ENCODE peak calls at places on chromosomes 7 and 10, in nine cellular contexts. Y is cardiac muscle cell, R is sigmoid colon, X is fibroblast of lung, S is tibial artery, P is Peyer's patch, E is psoas muscle, A is HepG2, N is osteoblast. G is an unnamed sample. For H3K4me1, H3K9me3 and H3K27me3, the result is how much of the 10 kb centered on the place peaks cover.

GRCh38 chr10:105063796-105064195 is 422.7 kb downstream of the SORCS3 start:
- DNase-seq in E (no peak), P (no peak), N (no peak), A (peak), S (no peak), R (no peak), Y (no peak), X (peak), G (peak)

GRCh38 chr7:101390901-101391301 is 28.2 kb downstream of the COL26A1 start:
- DNase-seq in A (peak), N (peak), E (no peak), Y (peak), R (no peak), P (peak), S (no peak), X (peak), G (peak)

GRCh38 chr7:142308918-142309317 is 51.1 kb upstream of the PRSS58 start:
- DNase-seq in A (no peak), N (no peak), E (no peak), Y (no peak), R (no peak), X (no peak), S (no peak), P (no peak), G (no peak)

GRCh38 chr7:119964640-119965542 is 308.1 kb upstream of the KCND2 start:
- DNase-seq in E (no peak), P (no peak), X (peak), A (no peak), S (no peak), R (no peak), Y (peak), N (no peak), G (no peak)

GRCh38 chr7:34130558-34131285 is 225.4 kb downstream of the BMPER start:
- DNase-seq in X (no peak), R (no peak), A (no peak), N (no peak), S (no peak), P (no peak), Y (no peak), E (no peak), G (no peak)

GRCh38 chr10:92387289-92387940 is 96.4 kb downstream of the MARCHF5 start:
- DNase-seq in S (no peak), E (no peak), A (peak), P (no peak), R (no peak), X (peak), Y (peak), N (peak), G (peak)

GRCh38 chr10:3775671-3776551 is 9.1 kb downstream of the KLF6 start:
- DNase-seq in S (no peak), A (no peak), E (peak), N (peak), P (no peak), X (peak), Y (peak), R (peak), G (no peak)

GRCh38 chr7:141785711-141786552 is 4.1 kb upstream of the TAS2R5 start:
- DNase-seq in P (no peak), X (peak), A (peak), Y (peak), R (no peak), E (no peak), N (peak), S (no peak), G (peak)

GRCh38 chr7:26410156-26410555 is 118.5 kb downstream of the SNX10 start:
- DNase-seq in Y (no peak), A (no peak), X (no peak), N (no peak), P (no peak), E (no peak), R (no peak), S (no peak), G (no peak)

GRCh38 chr7:42065942-42066341 is 171.1 kb downstream of the GLI3 start:
- DNase-seq in X (peak), S (no peak), Y (no peak), R (no peak), E (no peak), P (no peak), A (no peak), N (no peak), G (peak)

GRCh38 chr10:104123397-104123796 is 1.4 kb downstream of the SFR1 start:
- DNase-seq in X (peak), A (no peak), P (no peak), R (no peak), Y (peak), N (peak), S (no peak), E (no peak), G (no peak)

GRCh38 chr7:128725524-128725923 is 13.6 kb upstream of the CALU start:
- DNase-seq in X (no peak), R (no peak), A (no peak), S (no peak), P (no peak), E (no peak), N (no peak), Y (no peak), G (no peak)

GRCh38 chr7:2045559-2046405 is 187.0 kb downstream of the MAD1L1 start:
- DNase-seq in R (peak), N (peak), Y (no peak), E (peak), A (no peak), P (no peak), X (no peak), S (peak), G (no peak)

GRCh38 chr10:102633282-102633681 is 11.0 kb upstream of the TRIM8 start:
- DNase-seq in X (peak), A (no peak), S (no peak), Y (peak), P (no peak), R (no peak), E (peak), N (peak), G (no peak)

GRCh38 chr7:33710608-33711007 is 194.7 kb upstream of the BMPER start:
- DNase-seq in R (no peak), S (no peak), N (no peak), A (no peak), X (no peak), P (no peak), Y (no peak), E (no peak), G (no peak)

GRCh38 chr7:38574121-38574520 is 57.1 kb downstream of the AMPH start:
- DNase-seq in X (no peak), E (no peak), A (no peak), S (no peak), Y (peak), P (no peak), R (no peak), N (no peak), G (no peak)

GRCh38 chr7:99855236-99855635 is 21.6 kb downstream of the OR2AE1 start:
- DNase-seq in A (no peak), Y (no peak), R (no peak), S (no peak), X (no peak), E (no peak), P (no peak), N (no peak), G (no peak)

GRCh38 chr7:28435732-28436378 is 23.5 kb downstream of the CREB5 start:
- DNase-seq in N (peak), S (no peak), P (no peak), Y (no peak), A (no peak), R (no peak), E (no peak), X (no peak), G (no peak)

GRCh38 chr10:8321990-8322389 is 267.5 kb downstream of the GATA3 start:
- DNase-seq in A (no peak), S (no peak), Y (no peak), X (no peak), E (no peak), P (no peak), R (no peak), N (no peak), G (no peak)

GRCh38 chr10:29736325-29737208 is 101.8 kb upstream of the SVIL start:
- DNase-seq in A (no peak), E (peak), P (no peak), Y (peak), X (peak), S (peak), R (peak), N (peak), G (peak)

GRCh38 chr10:87546221-87546620 is 41.5 kb downstream of the MINPP1 start:
- DNase-seq in Y (peak), E (no peak), A (no peak), R (no peak), N (no peak), P (no peak), S (peak), X (peak), G (no peak)

GRCh38 chr7:88289505-88290129 is 17.1 kb downstream of the STEAP4 start:
- DNase-seq in E (no peak), X (no peak), A (no peak), N (no peak), P (no peak), S (no peak), R (no peak), Y (no peak), G (no peak)

GRCh38 chr10:124271671-124272070 is 147.1 kb downstream of the OAT start:
- DNase-seq in A (no peak), P (no peak), Y (no peak), S (no peak), N (peak), E (peak), X (no peak), R (no peak), G (no peak)

GRCh38 chr7:47482013-47482761 is 99.7 kb downstream of the TNS3 start:
- DNase-seq in S (peak), P (no peak), A (no peak), R (no peak), E (no peak), Y (peak), N (peak), X (peak), G (no peak)

GRCh38 chr10:101064415-101065030 is 2.7 kb downstream of the KAZALD1 start:
- DNase-seq in P (no peak), E (no peak), R (no peak), N (peak), S (no peak), Y (no peak), X (no peak), A (no peak), G (no peak)
- H3K4me1 ChIP-seq in P (half or more), E (under half), R (under half), N (under half), S (half or more), Y (under half), X (under half), A (under half), G (under half)

GRCh38 chr7:43669286-43670081 is 59.8 kb downstream of the COA1 start:
- DNase-seq in A (no peak), X (no peak), N (no peak), R (no peak), E (no peak), Y (no peak), P (peak), S (no peak), G (peak)

GRCh38 chr7:43664681-43665080 is 64.6 kb downstream of the COA1 start:
- DNase-seq in A (no peak), X (no peak), E (no peak), S (no peak), P (no peak), Y (no peak), N (no peak), R (no peak), G (no peak)

GRCh38 chr7:43671520-43671919 is 57.8 kb downstream of the COA1 start:
- DNase-seq in A (no peak), X (peak), S (no peak), N (no peak), Y (no peak), R (no peak), E (no peak), P (no peak), G (no peak)

GRCh38 chr7:43666938-43667337 is 62.4 kb downstream of the COA1 start:
- DNase-seq in Y (peak), A (no peak), X (peak), N (no peak), R (no peak), E (no peak), P (no peak), S (no peak), G (no peak)

GRCh38 chr7:43668035-43668434 is 61.3 kb downstream of the COA1 start:
- DNase-seq in R (no peak), A (no peak), P (no peak), X (no peak), E (no peak), S (no peak), N (no peak), Y (no peak), G (no peak)
- H3K9me3 ChIP-seq in R (under half), A (under half), P (under half), X (under half), E (under half), S (under half), N (under half), Y (under half), G (under half)

GRCh38 chr10:99520804-99521473 is 11.8 kb upstream of the NKX2-3 start:
- DNase-seq in Y (no peak), P (no peak), A (no peak), N (peak), E (no peak), R (no peak), X (no peak), S (no peak), G (no peak)
- H3K27me3 ChIP-seq in Y (half or more), P (under half), A (under half), N (half or more), E (under half), R (under half), X (half or more), S (half or more), G (under half)

DNA sequence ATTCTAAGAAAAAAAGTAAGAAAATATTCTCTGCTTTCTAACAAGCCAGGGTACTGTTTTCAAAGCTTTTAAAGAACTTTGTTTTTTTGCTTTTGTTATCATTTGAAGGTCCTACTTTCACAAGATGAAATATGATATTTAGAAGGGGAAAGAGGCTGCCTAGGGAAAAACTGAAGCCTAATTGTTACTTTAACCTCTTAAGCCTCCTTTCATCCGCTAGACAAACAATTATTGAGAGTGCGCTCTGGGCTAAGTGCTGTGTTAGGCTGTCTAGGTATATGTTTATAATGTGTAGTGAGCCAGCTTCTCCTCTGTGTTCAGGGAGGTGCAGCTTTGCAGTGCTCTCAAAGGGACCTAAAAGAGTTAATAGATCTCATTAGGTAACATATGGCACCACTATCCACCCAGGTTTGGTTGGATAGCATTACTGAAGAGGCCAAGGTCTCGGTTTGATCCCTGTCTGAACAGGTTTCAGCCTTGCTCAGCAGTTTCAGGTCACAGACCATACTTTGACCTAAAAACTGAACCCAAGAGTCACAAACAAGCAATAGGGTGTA is 17.9 kb downstream of the PDK4 start:
- DNase-seq in X (no peak), Y (no peak), P (no peak), E (no peak), A (no peak), N (no peak), S (no peak), R (no peak), G (peak)
- H3K4me1 ChIP-seq in X (under half), Y (under half), P (under half), E (under half), A (under half), N (under half), S (under half), R (under half), G (under half)

DNA sequence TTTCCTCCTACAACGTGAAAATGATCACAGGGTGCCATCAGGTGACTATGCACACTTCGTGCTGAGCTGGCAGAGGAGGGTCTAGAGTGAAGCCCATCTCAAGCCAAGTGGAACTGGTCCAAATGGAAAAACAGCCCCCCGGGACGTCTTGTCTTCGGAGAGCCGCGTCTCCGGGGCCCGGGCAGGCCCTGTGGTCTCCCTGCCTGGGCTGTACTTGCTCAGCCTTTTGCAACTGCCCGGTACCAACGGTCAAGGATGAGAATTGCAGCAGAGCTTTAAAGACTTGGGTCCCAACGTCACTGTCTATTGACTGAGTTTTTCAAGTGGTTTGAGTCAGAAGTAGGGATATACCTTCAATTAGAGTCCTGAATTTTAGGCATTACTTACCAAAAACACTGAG is 315.5 kb downstream of the PTPRN2 start:
- DNase-seq in R (peak), A (no peak), E (peak), P (no peak), Y (no peak), N (peak), X (no peak), S (no peak), G (no peak)
- H3K9me3 ChIP-seq in R (under half), A (under half), E (under half), P (under half), Y (under half), N (under half), X (under half), S (under half), G (under half)

GRCh38 chr10:129958118-129958685 is 5.9 kb downstream of the EBF3 start:
- DNase-seq in Y (peak), E (peak), X (no peak), P (no peak), R (peak), S (peak), A (no peak), N (peak), G (peak)
- H3K27me3 ChIP-seq in Y (half or more), E (under half), X (half or more), P (under half), R (half or more), S (under half), A (under half), N (under half), G (under half)

GRCh38 chr10:89923661-89924060 is 222.3 kb downstream of the KIF20B start:
- DNase-seq in Y (no peak), S (no peak), E (no peak), N (no peak), A (no peak), R (no peak), X (no peak), P (no peak), G (no peak)
- H3K4me1 ChIP-seq in Y (under half), S (under half), E (under half), N (under half), A (under half), R (under half), X (under half), P (under half), G (under half)

DNA sequence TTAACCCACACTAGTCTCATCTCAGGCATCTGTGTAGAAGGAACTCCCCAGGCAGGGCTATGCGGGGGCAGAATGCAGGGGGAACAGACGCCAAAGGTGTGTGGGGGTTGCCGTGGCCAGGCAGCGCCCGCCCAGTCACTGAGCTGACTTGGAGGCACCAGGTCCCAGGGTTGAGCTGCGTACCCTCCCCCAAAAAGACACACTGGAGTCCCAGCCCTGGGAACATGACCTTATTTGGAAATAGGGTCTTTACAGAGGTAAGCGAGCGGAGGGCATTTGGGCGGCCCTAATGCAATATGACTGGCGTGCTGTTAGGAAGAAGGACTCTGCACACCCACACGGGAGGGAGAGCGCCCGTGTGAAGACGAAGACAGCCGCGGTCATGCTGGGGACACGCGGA is 274.5 kb downstream of the DNAJB6 start:
- DNase-seq in S (no peak), E (no peak), R (peak), N (peak), A (no peak), X (no peak), Y (no peak), P (no peak), G (no peak)
- H3K9me3 ChIP-seq in S (under half), E (under half), R (under half), N (under half), A (under half), X (under half), Y (under half), P (under half), G (under half)

G was measured in HAP-1.